ENCODE peak calls at places on chromosomes 16 and 17, in ten cellular contexts. A is progenitor cell of endocrine pancreas, T is brain microvascular endothelial cell, C is right atrium auricular region, Z is ovary, U is MCF 10A, J is transverse colon, X is heart right ventricle, Q is GM12865, B is WTC11. G is an unnamed sample.

GRCh38 chr16:2742323-2743006 is 10.0 kb upstream of the SRRM2 start:
- DNase-seq in J (no peak), Q (no peak), Z (no peak), X (no peak), A (no peak), C (no peak), T (no peak), B (no peak), U (no peak), G (no peak)

GRCh38 chr17:62597920-62598319 is 29.6 kb upstream of the MRC2 start:
- DNase-seq in U (peak), Q (no peak), T (no peak), J (no peak), B (no peak), X (no peak), Z (no peak), A (no peak), C (no peak), G (no peak)

GRCh38 chr17:77189148-77189547 is 48.4 kb downstream of the SEC14L1 start:
- DNase-seq in T (no peak), C (no peak), Z (no peak), A (no peak), U (no peak), X (no peak), B (no peak), J (no peak), Q (peak), G (peak)

GRCh38 chr17:79490530-79490929 is 120.3 kb downstream of the RBFOX3 start:
- DNase-seq in J (no peak), Q (no peak), Z (no peak), A (no peak), C (no peak), B (no peak), X (no peak), T (no peak), U (no peak), G (no peak)

GRCh38 chr17:73131993-73132595 is 32.7 kb upstream of the SSTR2 start:
- DNase-seq in C (no peak), X (no peak), Q (peak), T (no peak), A (no peak), J (no peak), B (no peak), U (no peak), Z (no peak), G (no peak)

GRCh38 chr16:51113254-51114125 is 37.6 kb downstream of the SALL1 start:
- DNase-seq in J (no peak), Q (peak), U (no peak), X (no peak), Z (no peak), C (no peak), A (no peak), B (peak), T (no peak), G (no peak)

GRCh38 chr17:61118871-61119270 is 280.8 kb upstream of the TBX2 start:
- DNase-seq in T (no peak), J (no peak), Z (no peak), C (no peak), X (no peak), U (no peak), Q (no peak), B (no peak), A (no peak), G (no peak)

GRCh38 chr17:8581002-8581658 is 49.4 kb downstream of the MYH10 start:
- DNase-seq in Q (peak), T (no peak), C (no peak), J (no peak), Z (no peak), U (peak), X (no peak), A (no peak), B (no peak), G (peak)

GRCh38 chr17:46160169-46160568 is 33.1 kb downstream of the KANSL1 start:
- DNase-seq in X (no peak), J (no peak), Q (no peak), U (no peak), T (no peak), C (no peak), Z (no peak), A (no peak), B (no peak), G (no peak)

GRCh38 chr16:15642557-15643452 is at the start of gene MARF1:
- DNase-seq in A (peak), J (peak), Z (peak), B (peak), U (peak), T (peak), C (peak), X (peak), Q (peak), G (peak)

GRCh38 chr16:85571813-85572619 is 41.1 kb upstream of the GSE1 start:
- DNase-seq in B (no peak), A (no peak), X (no peak), Z (no peak), C (no peak), Q (peak), U (no peak), J (peak), T (no peak), G (peak)

GRCh38 chr16:85523602-85524364 is 89.3 kb upstream of the GSE1 start:
- DNase-seq in Z (peak), U (no peak), J (no peak), T (peak), B (peak), C (no peak), A (no peak), Q (no peak), X (peak), G (no peak)

GRCh38 chr16:85384831-85385462 is 228.2 kb upstream of the GSE1 start:
- DNase-seq in U (peak), J (peak), A (no peak), C (no peak), Q (no peak), X (no peak), T (no peak), B (peak), Z (peak), G (no peak)

GRCh38 chr17:77446959-77447634 is 306.3 kb downstream of the SEC14L1 start:
- DNase-seq in U (no peak), B (no peak), T (peak), C (no peak), Z (no peak), Q (no peak), X (no peak), J (no peak), A (no peak), G (no peak)

GRCh38 chr16:2785101-2785991 is 2.0 kb downstream of the PRSS33 start:
- DNase-seq in B (peak), J (peak), T (no peak), C (no peak), Q (no peak), Z (no peak), X (no peak), U (no peak), A (no peak), G (peak)

GRCh38 chr16:82773018-82773417 is 146.2 kb downstream of the CDH13 start:
- DNase-seq in U (no peak), C (no peak), X (no peak), J (no peak), Q (no peak), T (no peak), B (no peak), Z (no peak), A (no peak), G (no peak)

GRCh38 chr17:17528696-17529652 is 32.8 kb upstream of the RASD1 start:
- DNase-seq in Z (no peak), B (no peak), J (no peak), T (no peak), Q (no peak), A (no peak), C (no peak), U (no peak), X (no peak), G (no peak)

GRCh38 chr16:19853973-19854876 is 30.4 kb downstream of the GPRC5B start:
- DNase-seq in X (no peak), C (no peak), B (peak), J (no peak), U (no peak), Q (no peak), A (no peak), T (no peak), Z (no peak), G (no peak)

GRCh38 chr16:56975714-56976113 is 13.6 kb upstream of the NLRC5 start:
- DNase-seq in Q (no peak), B (no peak), U (no peak), Z (no peak), T (no peak), X (no peak), C (no peak), A (no peak), J (no peak), G (no peak)

GRCh38 chr17:34826332-34826731 is 134.9 kb downstream of the CCT6B start:
- DNase-seq in Q (no peak), T (no peak), X (no peak), A (no peak), Z (no peak), U (no peak), C (no peak), J (no peak), B (no peak), G (no peak)

GRCh38 chr16:85027968-85028637 is 508 bp downstream of the KIAA0513 start:
- DNase-seq in B (no peak), A (no peak), X (peak), Z (no peak), J (peak), U (no peak), C (no peak), Q (peak), T (no peak), G (peak)

GRCh38 chr16:28524544-28525179 is 14.1 kb downstream of the NUPR1 start:
- DNase-seq in X (no peak), Q (peak), Z (no peak), T (no peak), J (no peak), C (no peak), B (no peak), A (no peak), U (no peak), G (peak)

GRCh38 chr17:82931696-82932060 is 91.9 kb upstream of the ZNF750 start:
- DNase-seq in T (peak), C (peak), X (peak), A (no peak), Z (peak), Q (no peak), U (peak), J (peak), B (no peak), G (no peak)

GRCh38 chr17:56540791-56541190 is 52.7 kb upstream of the NOG start:
- DNase-seq in A (no peak), X (no peak), C (no peak), T (no peak), Z (no peak), Q (no peak), B (no peak), J (no peak), U (no peak), G (no peak)

GRCh38 chr16:24858219-24859041 is 12.7 kb downstream of the SLC5A11 start:
- DNase-seq in B (peak), A (peak), U (peak), C (no peak), T (peak), Q (peak), X (peak), Z (peak), J (peak), G (peak)

GRCh38 chr16:55703003-55704001 is 47.5 kb downstream of the SLC6A2 start:
- DNase-seq in A (no peak), X (peak), T (peak), B (no peak), U (peak), C (peak), Q (peak), J (no peak), Z (no peak), G (peak)

GRCh38 chr16:17724242-17724898 is 253.6 kb upstream of the XYLT1 start:
- DNase-seq in Z (no peak), T (peak), C (no peak), J (no peak), U (peak), X (no peak), A (no peak), Q (no peak), B (no peak), G (no peak)

GRCh38 chr17:50426814-50427787 is 1.1 kb downstream of the ACSF2 start:
- DNase-seq in A (no peak), C (peak), J (peak), U (peak), Z (peak), X (peak), Q (peak), B (peak), T (peak), G (peak)

GRCh38 chr17:48261297-48261880 is 153.8 kb downstream of the SNX11 start:
- DNase-seq in C (no peak), A (no peak), X (no peak), J (peak), U (peak), Q (peak), T (peak), B (peak), Z (no peak), G (peak)

GRCh38 chr17:63697341-63698286 is 2.3 kb downstream of the LIMD2 start:
- DNase-seq in Q (peak), C (no peak), A (no peak), U (peak), Z (no peak), B (peak), T (peak), J (peak), X (peak), G (peak)

GRCh38 chr16:48434653-48435318 is 49.6 kb upstream of the SIAH1 start:
- DNase-seq in Q (peak), U (peak), B (no peak), A (no peak), T (peak), Z (no peak), J (no peak), C (no peak), X (no peak), G (no peak)

GRCh38 chr17:48543854-48544355 is 1.0 kb downstream of the HOXB2 start:
- DNase-seq in X (peak), J (no peak), A (no peak), B (no peak), T (no peak), U (peak), C (no peak), Q (no peak), Z (no peak), G (peak)

GRCh38 chr16:80682435-80683070 is 121.8 kb downstream of the CDYL2 start:
- DNase-seq in A (no peak), J (no peak), U (no peak), Q (no peak), Z (no peak), X (no peak), C (no peak), T (peak), B (no peak), G (no peak)

GRCh38 chr16:68234188-68235104 is 1.5 kb downstream of the ESRP2 start:
- DNase-seq in B (peak), X (no peak), T (no peak), U (peak), J (peak), A (peak), C (no peak), Q (no peak), Z (peak), G (peak)

GRCh38 chr16:80652441-80652840 is 111.6 kb downstream of the DYNLRB2 start:
- DNase-seq in A (no peak), Z (no peak), Q (no peak), B (no peak), C (no peak), U (no peak), T (no peak), X (no peak), J (no peak), G (no peak)

GRCh38 chr16:82874251-82874650 is 247.5 kb downstream of the CDH13 start:
- DNase-seq in J (no peak), A (no peak), U (no peak), C (no peak), T (no peak), B (no peak), Q (no peak), X (no peak), Z (no peak), G (no peak)

GRCh38 chr17:18257747-18258355 is 687 bp downstream of the FLII start:
- DNase-seq in Q (peak), A (peak), Z (no peak), T (peak), X (peak), B (peak), U (peak), C (peak), J (peak), G (peak)

GRCh38 chr16:65776639-65777183 is 589.8 kb upstream of the CDH5 start:
- DNase-seq in C (no peak), Q (no peak), T (no peak), X (no peak), Z (no peak), B (no peak), J (no peak), U (no peak), A (no peak), G (no peak)
- TF ChIP-seq CTCF in C (no peak), Q (no peak), T (no peak), X (no peak), Z (no peak), B (no peak), J (no peak), U (no peak), A (no peak), G (no peak)

GRCh38 chr16:88022076-88023042 is 71.1 kb downstream of the BANP start:
- DNase-seq in U (no peak), Q (no peak), J (no peak), B (no peak), T (no peak), Z (peak), C (no peak), X (no peak), A (no peak), G (no peak)
- TF ChIP-seq CTCF in U (no peak), Q (no peak), J (no peak), B (no peak), T (no peak), Z (no peak), C (no peak), X (no peak), A (no peak), G (no peak)

DNA sequence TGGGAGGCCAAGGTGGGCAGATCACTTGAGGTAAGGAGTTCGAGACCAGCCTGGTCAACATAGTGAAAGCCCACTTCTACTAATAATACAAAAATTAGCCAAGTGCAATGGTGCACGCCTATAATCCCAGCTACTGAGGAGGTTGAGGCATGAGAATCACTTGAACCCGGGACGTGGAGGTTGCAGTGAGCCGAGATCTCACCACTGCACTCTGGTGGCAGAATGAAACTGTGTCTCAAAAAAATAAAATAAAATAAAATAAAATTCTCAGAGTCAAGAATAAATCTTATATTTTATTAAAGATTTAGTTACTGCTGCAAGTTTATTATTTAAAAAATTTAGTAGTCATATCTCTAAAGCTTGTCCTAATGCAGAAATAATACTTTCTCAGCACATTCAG is 29.7 kb downstream of the ARL4D start:
- DNase-seq in J (no peak), Q (no peak), Z (no peak), B (no peak), A (no peak), U (no peak), X (no peak), T (no peak), C (no peak), G (no peak)
- TF ChIP-seq CTCF in J (no peak), Q (peak), Z (no peak), B (no peak), A (peak), U (no peak), X (no peak), T (peak), C (peak), G (no peak)

DNA sequence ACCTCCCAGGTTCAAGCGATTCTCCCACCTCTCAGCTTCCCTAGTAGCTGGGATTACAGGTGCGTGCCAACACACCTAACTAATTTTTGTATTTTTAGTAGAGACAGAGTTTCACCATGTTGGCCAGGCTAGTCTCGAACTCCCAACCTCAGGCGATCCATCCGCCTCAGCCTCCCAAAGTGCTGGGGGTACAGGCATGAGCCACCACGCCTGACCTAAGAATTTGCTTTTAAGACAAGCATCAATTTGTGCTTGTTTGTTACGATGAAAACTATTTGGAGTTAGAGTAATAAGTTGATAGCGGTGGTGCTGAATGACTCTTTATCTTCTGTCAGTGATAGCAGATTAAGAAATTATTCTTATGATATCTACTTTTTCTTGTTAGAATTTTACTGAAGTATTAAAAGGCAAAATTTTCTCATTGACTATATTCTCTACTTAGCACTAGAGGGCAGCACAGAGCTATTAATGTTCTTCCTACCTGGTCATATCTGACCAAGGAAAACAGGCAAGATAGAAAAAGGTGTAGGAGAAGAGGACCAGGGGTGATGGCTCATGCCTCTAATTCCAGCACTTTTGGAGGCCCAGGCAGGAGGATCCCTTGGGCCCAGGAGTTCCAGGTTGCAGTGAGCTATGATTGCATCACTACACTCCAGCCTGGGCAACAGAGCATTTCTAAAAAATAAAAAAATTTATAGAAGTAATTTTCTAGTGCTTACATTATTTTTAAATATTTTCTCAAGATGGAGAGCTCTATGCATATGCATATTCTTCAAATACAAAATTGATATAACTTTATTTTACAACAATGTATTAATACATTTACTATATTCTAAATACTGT is 24.5 kb downstream of the STXBP4 start:
- DNase-seq in J (no peak), C (no peak), A (no peak), Q (peak), T (no peak), Z (no peak), X (peak), U (peak), B (no peak), G (no peak)
- TF ChIP-seq CTCF in J (peak), C (peak), A (peak), Q (peak), T (peak), Z (peak), X (peak), U (peak), B (peak), G (peak)

GRCh38 chr16:53421248-53421647 is 13.0 kb upstream of the RBL2 start:
- DNase-seq in A (no peak), C (no peak), Q (no peak), T (no peak), Z (no peak), U (no peak), J (no peak), X (no peak), B (no peak), G (no peak)
- TF ChIP-seq CTCF in A (no peak), C (no peak), Q (no peak), T (no peak), Z (no peak), U (no peak), J (no peak), X (no peak), B (no peak), G (no peak)

GRCh38 chr16:4386951-4387565 is 15.4 kb downstream of the VASN start:
- DNase-seq in A (no peak), X (no peak), Z (no peak), B (no peak), T (no peak), Q (no peak), C (no peak), U (no peak), J (no peak), G (no peak)
- TF ChIP-seq CTCF in A (no peak), X (no peak), Z (no peak), B (no peak), T (no peak), Q (no peak), C (no peak), U (no peak), J (no peak), G (no peak)

GRCh38 chr17:6420173-6420641 is 14.7 kb downstream of the AIPL1 start:
- DNase-seq in Z (no peak), C (no peak), B (peak), U (peak), J (no peak), Q (peak), A (peak), X (no peak), T (no peak), G (peak)
- TF ChIP-seq CTCF in Z (no peak), C (peak), B (no peak), U (no peak), J (no peak), Q (peak), A (peak), X (peak), T (peak), G (peak)

DNA sequence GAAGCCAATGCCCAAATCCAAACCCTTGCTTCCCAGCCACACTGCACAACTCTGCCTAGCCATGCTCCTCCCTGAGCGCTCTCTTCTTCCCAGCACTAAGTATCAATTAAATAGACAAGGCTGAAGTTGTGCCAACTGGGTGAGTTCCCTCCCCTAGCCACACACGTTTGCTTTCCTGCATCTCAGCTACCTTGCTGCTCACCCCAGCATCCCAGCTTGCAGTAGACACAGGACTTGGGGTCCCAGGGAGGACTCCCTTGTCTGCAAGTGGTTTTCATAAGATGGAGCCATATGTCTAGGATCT is 4.9 kb downstream of the CCDC182 start:
- DNase-seq in U (no peak), B (no peak), X (no peak), A (no peak), Z (no peak), T (no peak), Q (no peak), J (no peak), C (no peak), G (no peak)
- TF ChIP-seq CTCF in U (no peak), B (no peak), X (no peak), A (no peak), Z (no peak), T (no peak), Q (no peak), J (no peak), C (no peak), G (peak)

GRCh38 chr17:38761612-38762011 is 9.1 kb downstream of the PSMB3 start:
- DNase-seq in U (peak), B (peak), J (no peak), X (no peak), Q (peak), C (no peak), T (peak), A (no peak), Z (no peak), G (peak)
- TF ChIP-seq CTCF in U (no peak), B (peak), J (no peak), X (peak), Q (peak), C (peak), T (peak), A (peak), Z (no peak), G (no peak)

G was measured in activated CD8-positive, alpha-beta T cell treated with anti-CD3 and anti-CD28 coated beads for 36 hours.